ENCODE peak calls at places on chromosome 20, in six cellular contexts. One of them, this sample, is unnamed.

GRCh38 chr20:43844778-43845614 is 69.7 kb upstream of the TOX2 start:
- DNase-seq in AG04449: peak
- DNase-seq in mesendoderm: peak
- DNase-seq in pancreas: no peak
- DNase-seq in cardiac fibroblast: peak
- DNase-seq in CD8-positive, alpha-beta T cell: no peak
- DNase-seq in this sample: peak

GRCh38 chr20:46089076-46089337 is 755 bp downstream of the NCOA5 start:
- DNase-seq in AG04449: no peak
- DNase-seq in mesendoderm: no peak
- DNase-seq in pancreas: no peak
- DNase-seq in cardiac fibroblast: no peak
- DNase-seq in CD8-positive, alpha-beta T cell: no peak
- DNase-seq in this sample: peak

GRCh38 chr20:36331182-36331581 is 25.0 kb downstream of the DLGAP4 start:
- DNase-seq in AG04449: no peak
- DNase-seq in mesendoderm: no peak
- DNase-seq in pancreas: no peak
- DNase-seq in cardiac fibroblast: no peak
- DNase-seq in CD8-positive, alpha-beta T cell: no peak
- DNase-seq in this sample: no peak

GRCh38 chr20:44424039-44424495 is 51.6 kb upstream of the TTPAL start:
- DNase-seq in AG04449: no peak
- DNase-seq in mesendoderm: no peak
- DNase-seq in pancreas: no peak
- DNase-seq in cardiac fibroblast: no peak
- DNase-seq in CD8-positive, alpha-beta T cell: no peak
- DNase-seq in this sample: no peak

GRCh38 chr20:57609086-57609841 is 11.0 kb downstream of the ZBP1 start:
- DNase-seq in AG04449: no peak
- DNase-seq in mesendoderm: no peak
- DNase-seq in pancreas: no peak
- DNase-seq in cardiac fibroblast: no peak
- DNase-seq in CD8-positive, alpha-beta T cell: no peak
- DNase-seq in this sample: no peak

GRCh38 chr20:11907621-11908020 is 10.1 kb upstream of the BTBD3 start:
- DNase-seq in AG04449: no peak
- DNase-seq in mesendoderm: no peak
- DNase-seq in pancreas: no peak
- DNase-seq in cardiac fibroblast: peak
- DNase-seq in CD8-positive, alpha-beta T cell: no peak
- DNase-seq in this sample: peak

GRCh38 chr20:15061061-15061430 is 723.6 kb upstream of the FLRT3 start:
- DNase-seq in AG04449: no peak
- DNase-seq in mesendoderm: no peak
- DNase-seq in pancreas: no peak
- DNase-seq in cardiac fibroblast: no peak
- DNase-seq in CD8-positive, alpha-beta T cell: no peak
- DNase-seq in this sample: no peak

GRCh38 chr20:5390719-5391118 is 74.0 kb upstream of the PROKR2 start:
- DNase-seq in AG04449: no peak
- DNase-seq in mesendoderm: no peak
- DNase-seq in pancreas: no peak
- DNase-seq in cardiac fibroblast: no peak
- DNase-seq in CD8-positive, alpha-beta T cell: no peak
- DNase-seq in this sample: no peak

GRCh38 chr20:1952737-1953530 is 40.9 kb downstream of the PDYN start:
- DNase-seq in AG04449: no peak
- DNase-seq in mesendoderm: no peak
- DNase-seq in pancreas: no peak
- DNase-seq in cardiac fibroblast: no peak
- DNase-seq in CD8-positive, alpha-beta T cell: no peak
- DNase-seq in this sample: no peak

GRCh38 chr20:34579191-34579661 is 20.7 kb downstream of the MAP1LC3A start:
- DNase-seq in AG04449: no peak
- DNase-seq in mesendoderm: no peak
- DNase-seq in pancreas: no peak
- DNase-seq in cardiac fibroblast: peak
- DNase-seq in CD8-positive, alpha-beta T cell: no peak
- DNase-seq in this sample: peak

GRCh38 chr20:58054744-58055373 is 173.6 kb downstream of the ANKRD60 start:
- DNase-seq in AG04449: no peak
- DNase-seq in mesendoderm: peak
- DNase-seq in pancreas: no peak
- DNase-seq in cardiac fibroblast: no peak
- DNase-seq in CD8-positive, alpha-beta T cell: no peak
- DNase-seq in this sample: peak

GRCh38 chr20:25285856-25286798 is 38.2 kb downstream of the PYGB start:
- DNase-seq in AG04449: no peak
- DNase-seq in mesendoderm: no peak
- DNase-seq in pancreas: peak
- DNase-seq in cardiac fibroblast: no peak
- DNase-seq in CD8-positive, alpha-beta T cell: no peak
- DNase-seq in this sample: no peak

GRCh38 chr20:59064214-59064722 is 21.7 kb upstream of the PRELID3B start:
- DNase-seq in AG04449: no peak
- DNase-seq in mesendoderm: no peak
- DNase-seq in pancreas: no peak
- DNase-seq in cardiac fibroblast: no peak
- DNase-seq in CD8-positive, alpha-beta T cell: no peak
- DNase-seq in this sample: no peak

GRCh38 chr20:51930775-51931174 is 128.5 kb upstream of the SALL4 start:
- DNase-seq in AG04449: no peak
- DNase-seq in mesendoderm: peak
- DNase-seq in pancreas: no peak
- DNase-seq in cardiac fibroblast: peak
- DNase-seq in CD8-positive, alpha-beta T cell: no peak
- DNase-seq in this sample: peak

GRCh38 chr20:19858972-19859371 is 100.9 kb downstream of the RIN2 start:
- DNase-seq in AG04449: no peak
- DNase-seq in mesendoderm: no peak
- DNase-seq in pancreas: no peak
- DNase-seq in cardiac fibroblast: peak
- DNase-seq in CD8-positive, alpha-beta T cell: no peak
- DNase-seq in this sample: peak

GRCh38 chr20:1286267-1287036 is 20.4 kb downstream of the SNPH start:
- DNase-seq in AG04449: no peak
- DNase-seq in mesendoderm: no peak
- DNase-seq in pancreas: no peak
- DNase-seq in cardiac fibroblast: no peak
- DNase-seq in CD8-positive, alpha-beta T cell: peak
- DNase-seq in this sample: no peak

GRCh38 chr20:62350098-62350628 is 16.9 kb downstream of the LAMA5 start:
- DNase-seq in AG04449: no peak
- DNase-seq in mesendoderm: peak
- DNase-seq in pancreas: peak
- DNase-seq in cardiac fibroblast: peak
- DNase-seq in CD8-positive, alpha-beta T cell: no peak
- DNase-seq in this sample: no peak

GRCh38 chr20:18972251-18972876 is 158.8 kb downstream of the SCP2D1 start:
- DNase-seq in AG04449: no peak
- DNase-seq in mesendoderm: peak
- DNase-seq in pancreas: no peak
- DNase-seq in cardiac fibroblast: no peak
- DNase-seq in CD8-positive, alpha-beta T cell: no peak
- DNase-seq in this sample: no peak

GRCh38 chr20:38536310-38536709 is 44.7 kb upstream of the ADIG start:
- DNase-seq in AG04449: peak
- DNase-seq in mesendoderm: no peak
- DNase-seq in pancreas: no peak
- DNase-seq in cardiac fibroblast: peak
- DNase-seq in CD8-positive, alpha-beta T cell: no peak
- DNase-seq in this sample: peak

GRCh38 chr20:59087829-59088433 is 45.3 kb upstream of the PRELID3B start:
- DNase-seq in AG04449: no peak
- DNase-seq in mesendoderm: peak
- DNase-seq in pancreas: peak
- DNase-seq in cardiac fibroblast: peak
- DNase-seq in CD8-positive, alpha-beta T cell: peak
- DNase-seq in this sample: peak

GRCh38 chr20:64100946-64101688 is 6.2 kb downstream of the NPBWR2 start:
- DNase-seq in AG04449: no peak
- DNase-seq in mesendoderm: no peak
- DNase-seq in pancreas: no peak
- DNase-seq in cardiac fibroblast: no peak
- DNase-seq in CD8-positive, alpha-beta T cell: no peak
- DNase-seq in this sample: no peak

GRCh38 chr20:44407402-44408184 is 52.1 kb downstream of the HNF4A start:
- DNase-seq in AG04449: peak
- DNase-seq in mesendoderm: peak
- DNase-seq in pancreas: no peak
- DNase-seq in cardiac fibroblast: peak
- DNase-seq in CD8-positive, alpha-beta T cell: no peak
- DNase-seq in this sample: peak

GRCh38 chr20:50717974-50718761 is 13.2 kb upstream of the PARD6B start:
- DNase-seq in AG04449: no peak
- DNase-seq in mesendoderm: no peak
- DNase-seq in pancreas: no peak
- DNase-seq in cardiac fibroblast: no peak
- DNase-seq in CD8-positive, alpha-beta T cell: no peak
- DNase-seq in this sample: no peak
- H3K4me3 ChIP-seq in AG04449: no peak
- H3K4me3 ChIP-seq in mesendoderm: no peak
- H3K4me3 ChIP-seq in pancreas: no peak
- H3K4me3 ChIP-seq in cardiac fibroblast: no peak
- H3K4me3 ChIP-seq in CD8-positive, alpha-beta T cell: no peak
- H3K4me3 ChIP-seq in this sample: no peak

GRCh38 chr20:53916173-53916512 is 154.3 kb downstream of the BCAS1 start:
- DNase-seq in AG04449: no peak
- DNase-seq in mesendoderm: no peak
- DNase-seq in pancreas: no peak
- DNase-seq in cardiac fibroblast: no peak
- DNase-seq in CD8-positive, alpha-beta T cell: no peak
- DNase-seq in this sample: no peak
- H3K4me3 ChIP-seq in AG04449: no peak
- H3K4me3 ChIP-seq in mesendoderm: no peak
- H3K4me3 ChIP-seq in pancreas: peak
- H3K4me3 ChIP-seq in cardiac fibroblast: no peak
- H3K4me3 ChIP-seq in CD8-positive, alpha-beta T cell: peak
- H3K4me3 ChIP-seq in this sample: no peak

GRCh38 chr20:49656304-49656703 is 57.4 kb downstream of the B4GALT5 start:
- DNase-seq in AG04449: no peak
- DNase-seq in mesendoderm: no peak
- DNase-seq in pancreas: peak
- DNase-seq in cardiac fibroblast: no peak
- DNase-seq in CD8-positive, alpha-beta T cell: no peak
- DNase-seq in this sample: peak

GRCh38 chr20:49660912-49661311 is 52.8 kb downstream of the B4GALT5 start:
- DNase-seq in AG04449: no peak
- DNase-seq in mesendoderm: no peak
- DNase-seq in pancreas: no peak
- DNase-seq in cardiac fibroblast: no peak
- DNase-seq in CD8-positive, alpha-beta T cell: no peak
- DNase-seq in this sample: no peak

GRCh38 chr20:49657118-49657901 is 56.4 kb downstream of the B4GALT5 start:
- DNase-seq in AG04449: no peak
- DNase-seq in mesendoderm: no peak
- DNase-seq in pancreas: no peak
- DNase-seq in cardiac fibroblast: peak
- DNase-seq in CD8-positive, alpha-beta T cell: no peak
- DNase-seq in this sample: peak

GRCh38 chr20:49659096-49659495 is 54.6 kb downstream of the B4GALT5 start:
- DNase-seq in AG04449: no peak
- DNase-seq in mesendoderm: no peak
- DNase-seq in pancreas: no peak
- DNase-seq in cardiac fibroblast: no peak
- DNase-seq in CD8-positive, alpha-beta T cell: no peak
- DNase-seq in this sample: no peak

GRCh38 chr20:49658508-49658907 is 55.2 kb downstream of the B4GALT5 start:
- DNase-seq in AG04449: no peak
- DNase-seq in mesendoderm: peak
- DNase-seq in pancreas: no peak
- DNase-seq in cardiac fibroblast: no peak
- DNase-seq in CD8-positive, alpha-beta T cell: no peak
- DNase-seq in this sample: no peak
- H3K4me3 ChIP-seq in AG04449: no peak
- H3K4me3 ChIP-seq in mesendoderm: no peak
- H3K4me3 ChIP-seq in pancreas: no peak
- H3K4me3 ChIP-seq in cardiac fibroblast: no peak
- H3K4me3 ChIP-seq in CD8-positive, alpha-beta T cell: no peak
- H3K4me3 ChIP-seq in this sample: no peak

GRCh38 chr20:23206061-23206460 is 119.9 kb upstream of the CD93 start:
- DNase-seq in AG04449: no peak
- DNase-seq in mesendoderm: no peak
- DNase-seq in pancreas: no peak
- DNase-seq in cardiac fibroblast: no peak
- DNase-seq in CD8-positive, alpha-beta T cell: no peak
- DNase-seq in this sample: no peak

GRCh38 chr20:23206995-23207394 is 120.9 kb upstream of the CD93 start:
- DNase-seq in AG04449: no peak
- DNase-seq in mesendoderm: no peak
- DNase-seq in pancreas: no peak
- DNase-seq in cardiac fibroblast: no peak
- DNase-seq in CD8-positive, alpha-beta T cell: no peak
- DNase-seq in this sample: no peak

GRCh38 chr20:23203951-23204730 is 118.0 kb upstream of the CD93 start:
- DNase-seq in AG04449: no peak
- DNase-seq in mesendoderm: no peak
- DNase-seq in pancreas: no peak
- DNase-seq in cardiac fibroblast: no peak
- DNase-seq in CD8-positive, alpha-beta T cell: no peak
- DNase-seq in this sample: no peak

GRCh38 chr20:23205221-23205620 is 119.1 kb upstream of the CD93 start:
- DNase-seq in AG04449: no peak
- DNase-seq in mesendoderm: no peak
- DNase-seq in pancreas: no peak
- DNase-seq in cardiac fibroblast: no peak
- DNase-seq in CD8-positive, alpha-beta T cell: no peak
- DNase-seq in this sample: no peak

DNA sequence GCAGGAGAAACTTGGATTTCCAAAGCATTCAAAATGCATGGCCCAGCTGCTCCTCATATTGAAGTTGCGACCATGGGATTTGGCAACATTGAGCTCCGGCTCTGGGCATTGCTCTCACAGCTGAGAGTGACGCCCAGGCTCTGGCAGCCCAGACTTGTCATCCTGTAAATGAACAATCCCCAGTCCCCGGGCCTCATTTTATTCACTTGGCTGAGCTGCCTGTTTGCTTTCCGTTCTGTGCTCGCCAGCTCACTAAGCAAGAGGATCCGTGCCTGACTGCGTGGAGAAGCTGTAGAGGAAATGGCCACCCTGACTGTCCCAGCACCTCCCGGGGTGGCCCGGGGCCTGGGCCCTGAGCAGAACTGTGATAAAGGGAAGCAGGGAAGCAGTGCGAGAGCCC is 119.5 kb upstream of the CD93 start:
- DNase-seq in AG04449: no peak
- DNase-seq in mesendoderm: no peak
- DNase-seq in pancreas: peak
- DNase-seq in cardiac fibroblast: peak
- DNase-seq in CD8-positive, alpha-beta T cell: no peak
- DNase-seq in this sample: peak
- H3K4me3 ChIP-seq in AG04449: no peak
- H3K4me3 ChIP-seq in mesendoderm: no peak
- H3K4me3 ChIP-seq in pancreas: no peak
- H3K4me3 ChIP-seq in cardiac fibroblast: no peak
- H3K4me3 ChIP-seq in CD8-positive, alpha-beta T cell: no peak
- H3K4me3 ChIP-seq in this sample: no peak

GRCh38 chr20:49319204-49319809 is 41.5 kb upstream of the ZNFX1 start:
- DNase-seq in AG04449: no peak
- DNase-seq in mesendoderm: no peak
- DNase-seq in pancreas: no peak
- DNase-seq in cardiac fibroblast: no peak
- DNase-seq in CD8-positive, alpha-beta T cell: no peak
- DNase-seq in this sample: no peak
- H3K4me3 ChIP-seq in AG04449: no peak
- H3K4me3 ChIP-seq in mesendoderm: no peak
- H3K4me3 ChIP-seq in pancreas: peak
- H3K4me3 ChIP-seq in cardiac fibroblast: no peak
- H3K4me3 ChIP-seq in CD8-positive, alpha-beta T cell: peak
- H3K4me3 ChIP-seq in this sample: no peak

GRCh38 chr20:37464173-37464572 is 56.9 kb upstream of the NNAT start:
- DNase-seq in AG04449: no peak
- DNase-seq in mesendoderm: no peak
- DNase-seq in pancreas: no peak
- DNase-seq in cardiac fibroblast: no peak
- DNase-seq in CD8-positive, alpha-beta T cell: no peak
- DNase-seq in this sample: no peak
- H3K4me3 ChIP-seq in AG04449: no peak
- H3K4me3 ChIP-seq in mesendoderm: no peak
- H3K4me3 ChIP-seq in pancreas: no peak
- H3K4me3 ChIP-seq in cardiac fibroblast: no peak
- H3K4me3 ChIP-seq in CD8-positive, alpha-beta T cell: no peak
- H3K4me3 ChIP-seq in this sample: no peak

This sample was measured in AG10803.